ENCODE peak calls at places on chromosomes 1 and 21, in ten cellular contexts. O is T47D; J is activated CD8-positive, alpha-beta T cell treated with anti-CD3 and anti-CD28 coated beads, Interleukin-2, amount 10 ng/mL, durations not matched to agents 7 days and 5 days; R is activated gamma-delta T cell treated with Interleukin-2 at 50 U/mL for 16 hours; Q is skeletal muscle cell; X is COR-L47; I is T-helper 1 cell; G is stimulated activated CD8-positive, alpha-beta memory T cell treated with anti-CD3 and anti-CD28 coated beads, Interleukin-12 subunit alpha, Interleukin-12 subunit beta, amount 100 ng/mL, for 4 hours; S is NCI-H1694; T is NCI-H1105. H is an unnamed sample.

GRCh38 chr1:203768158-203768725 is 3.3 kb downstream of the LAX1 start:
- DNase-seq in J (no peak), S (no peak), G (no peak), O (no peak), X (no peak), Q (no peak), T (no peak), I (peak; percentile 42), R (no peak), H (no peak)

GRCh38 chr21:26801524-26801923 is 43.7 kb downstream of the ADAMTS1 start:
- DNase-seq in J (no peak), S (no peak), Q (peak; percentile 87), R (no peak), X (no peak), I (no peak), T (no peak), O (no peak), G (no peak), H (no peak)

GRCh38 chr21:28439852-28440251 is 552.8 kb downstream of the LTN1 start:
- DNase-seq in T (no peak), I (no peak), G (no peak), J (no peak), R (no peak), S (no peak), O (no peak), X (no peak), Q (no peak), H (no peak)

GRCh38 chr1:230424440-230425251 is 1.5 kb downstream of the PGBD5 start:
- DNase-seq in R (no peak), T (no peak), S (no peak), X (no peak), G (no peak), Q (no peak), I (no peak), O (peak; percentile 24), J (no peak), H (peak; percentile 24)

GRCh38 chr1:204213668-204214662 is at the start of gene GOLT1A:
- DNase-seq in R (peak; percentile 34), Q (peak; percentile 47), I (peak; percentile 15), O (peak; percentile 95), S (peak; percentile 46), J (peak; percentile 54), X (no peak), G (no peak), T (no peak), H (peak; percentile 93)

GRCh38 chr1:20727746-20728316 is 4.7 kb downstream of the SH2D5 start:
- DNase-seq in X (no peak), Q (no peak), R (no peak), I (no peak), O (no peak), T (no peak), S (no peak), J (no peak), G (no peak), H (no peak)

GRCh38 chr1:216826629-216827028 is 103.4 kb upstream of the ESRRG start:
- DNase-seq in R (no peak), O (no peak), J (no peak), S (no peak), G (no peak), T (no peak), Q (no peak), X (no peak), I (no peak), H (no peak)

GRCh38 chr1:32919811-32920733 is 18.9 kb upstream of the TMEM54 start:
- DNase-seq in R (no peak), X (no peak), I (no peak), S (no peak), T (no peak), J (no peak), O (no peak), Q (peak; percentile 92), G (no peak), H (no peak)

GRCh38 chr21:44911066-44911383 is 9.7 kb downstream of the ITGB2 start:
- DNase-seq in Q (no peak), I (no peak), R (no peak), S (no peak), O (no peak), T (no peak), G (no peak), J (no peak), X (no peak), H (no peak)

GRCh38 chr1:186002426-186002825 is 268.2 kb downstream of the HMCN1 start:
- DNase-seq in I (no peak), T (no peak), G (no peak), S (no peak), X (no peak), Q (no peak), J (no peak), R (no peak), O (no peak), H (no peak)

GRCh38 chr1:33176887-33177286 is 5.0 kb downstream of the TRIM62 start:
- DNase-seq in X (no peak), R (no peak), S (no peak), J (no peak), Q (no peak), O (no peak), T (no peak), I (no peak), G (no peak), H (no peak)

GRCh38 chr1:30422251-30422650 is 301.1 kb downstream of the MATN1 start:
- DNase-seq in T (no peak), I (no peak), S (no peak), J (peak; percentile 1), X (no peak), O (no peak), R (no peak), Q (no peak), G (no peak), H (no peak)

GRCh38 chr1:84619383-84620093 is 45.3 kb upstream of the CTBS start:
- DNase-seq in Q (peak; percentile 62), R (no peak), T (peak; percentile 1), J (no peak), I (peak; percentile 5), G (peak; percentile 17), X (peak; percentile 36), S (no peak), O (no peak), H (no peak)

GRCh38 chr1:115210302-115210711 is 121.0 kb upstream of the TSPAN2 start:
- DNase-seq in S (no peak), X (no peak), I (no peak), Q (no peak), T (no peak), G (no peak), J (no peak), O (peak; percentile 84), R (no peak), H (no peak)

GRCh38 chr1:157137773-157138219 is 399 bp downstream of the ETV3 start:
- DNase-seq in G (no peak), Q (no peak), I (no peak), R (no peak), T (no peak), X (no peak), O (no peak), J (peak; percentile 31), S (no peak), H (no peak)

GRCh38 chr1:25193151-25193742 is 39.1 kb downstream of the SYF2 start:
- DNase-seq in J (no peak), X (no peak), R (no peak), O (no peak), T (no peak), Q (no peak), I (no peak), G (no peak), S (no peak), H (no peak)

GRCh38 chr1:211925016-211925415 is 94.5 kb upstream of the LPGAT1 start:
- DNase-seq in R (no peak), X (peak; percentile 83), G (no peak), S (peak; percentile 2), T (peak; percentile 82), J (no peak), O (peak; percentile 44), Q (no peak), I (no peak), H (peak; percentile 77)

GRCh38 chr1:2378956-2379732 is 12.2 kb downstream of the MORN1 start:
- DNase-seq in O (no peak), S (no peak), I (no peak), R (no peak), G (no peak), X (no peak), T (no peak), J (no peak), Q (no peak), H (no peak)

GRCh38 chr1:179141592-179142244 is 59.8 kb downstream of the TOR3A start:
- DNase-seq in O (no peak), S (no peak), R (no peak), G (no peak), J (no peak), I (no peak), T (no peak), X (no peak), Q (peak; percentile 73), H (no peak)

GRCh38 chr1:9767964-9768668 is 55.6 kb downstream of the CLSTN1 start:
- DNase-seq in J (no peak), Q (no peak), R (no peak), X (no peak), S (no peak), I (no peak), O (peak; percentile 92), G (no peak), T (no peak), H (peak; percentile 51)

GRCh38 chr1:6601865-6602668 is 602 bp downstream of the KLHL21 start:
- DNase-seq in X (peak; percentile 63), I (no peak), S (no peak), Q (no peak), R (no peak), J (no peak), O (no peak), T (peak; percentile 8), G (no peak), H (peak; percentile 49)

GRCh38 chr1:233700338-233700737 is 86.4 kb downstream of the KCNK1 start:
- DNase-seq in T (peak; percentile 36), I (no peak), O (no peak), G (no peak), X (peak; percentile 61), S (peak; percentile 84), R (no peak), J (no peak), Q (no peak), H (no peak)